ENCODE peak calls at places on chromosomes 12 and 14, in nine cellular contexts. Z, C, T, P, N, B, U, Q and V are unnamed samples.

GRCh38 chr14:24067133-24068082 is 4.0 kb upstream of the CPNE6 start:
- DNase-seq in Z (no peak), N (no peak), T (no peak), Q (no peak), B (no peak), P (no peak), C (no peak), U (no peak), V (no peak)

GRCh38 chr12:62772556-62772955 is 162.4 kb downstream of the PPM1H start:
- DNase-seq in T (no peak), Q (peak), B (no peak), C (no peak), U (no peak), P (no peak), Z (no peak), N (no peak), V (no peak)

GRCh38 chr14:78950654-78951053 is 780.5 kb downstream of the NRXN3 start:
- DNase-seq in U (no peak), P (no peak), Q (no peak), Z (no peak), C (no peak), T (no peak), B (no peak), N (no peak), V (no peak)

GRCh38 chr12:45131506-45131905 is 80.6 kb upstream of the DBX2 start:
- DNase-seq in T (no peak), N (no peak), Q (no peak), C (no peak), U (no peak), P (no peak), B (no peak), Z (no peak), V (no peak)

GRCh38 chr12:4080213-4080612 is 193.3 kb upstream of the CCND2 start:
- DNase-seq in U (no peak), Q (no peak), B (no peak), P (no peak), C (no peak), N (no peak), Z (no peak), T (no peak), V (no peak)

GRCh38 chr14:89349196-89350008 is 67.6 kb downstream of the FOXN3 start:
- DNase-seq in N (no peak), T (peak), U (peak), B (peak), P (no peak), C (no peak), Z (no peak), Q (no peak), V (peak)

GRCh38 chr12:104279164-104279563 is 24.4 kb upstream of the EID3 start:
- DNase-seq in B (no peak), N (no peak), U (no peak), Q (no peak), C (no peak), T (no peak), P (no peak), Z (no peak), V (no peak)

GRCh38 chr14:70822706-70823185 is 13.4 kb upstream of the MAP3K9 start:
- DNase-seq in T (peak), P (no peak), B (peak), U (peak), Q (no peak), C (no peak), N (no peak), Z (peak), V (peak)

GRCh38 chr14:104253223-104253822 is 114.9 kb downstream of the KIF26A start:
- DNase-seq in P (no peak), Z (no peak), N (no peak), Q (no peak), U (no peak), C (no peak), B (no peak), T (no peak), V (no peak)

GRCh38 chr14:89108608-89109007 is 284.2 kb downstream of the TTC8 start:
- DNase-seq in B (no peak), P (no peak), U (no peak), N (no peak), T (no peak), C (no peak), Z (no peak), Q (no peak), V (no peak)